ENCODE peak calls at places on chromosomes 7 and 10, in four cellular contexts. Y, O, A and I are unnamed samples.

GRCh38 chr7:36723951-36724664 is at the start of gene AOAH:
- DNase-seq in A (peak; percentile 68), O (peak; percentile 93), Y (no peak), I (peak; percentile 83)

GRCh38 chr10:80585812-80586211 is 48.1 kb downstream of the SH2D4B start:
- DNase-seq in A (no peak), O (no peak), Y (no peak), I (no peak)

GRCh38 chr10:17527530-17528146 is 73.2 kb upstream of the ST8SIA6 start:
- DNase-seq in A (no peak), O (no peak), Y (no peak), I (no peak)

GRCh38 chr7:73555411-73555982 is 2.0 kb downstream of the BCL7B start:
- DNase-seq in Y (no peak), A (no peak), O (no peak), I (no peak)

GRCh38 chr10:103168436-103168835 is 24.6 kb downstream of the NT5C2 start:
- DNase-seq in A (no peak), Y (no peak), O (no peak), I (no peak)

GRCh38 chr7:24718431-24718831 is 38.8 kb downstream of the GSDME start:
- DNase-seq in O (no peak), Y (no peak), A (no peak), I (no peak)

GRCh38 chr7:150668472-150668911 is 17.0 kb upstream of the GIMAP2 start:
- DNase-seq in O (peak; percentile 93), Y (no peak), A (peak; percentile 57), I (peak; percentile 83)

GRCh38 chr10:96334888-96335526 is 23.8 kb downstream of the OPALIN start:
- DNase-seq in O (no peak), A (no peak), Y (no peak), I (no peak)

GRCh38 chr7:104940023-104940710 is 73.8 kb upstream of the KMT2E start:
- DNase-seq in Y (no peak), O (peak; percentile 22), A (no peak), I (no peak)

GRCh38 chr7:28698744-28699291 is 259.3 kb downstream of the TRIL start:
- DNase-seq in O (no peak), Y (no peak), A (no peak), I (no peak)

GRCh38 chr10:59624951-59625350 is 84.7 kb downstream of the SLC16A9 start:
- DNase-seq in O (no peak), Y (no peak), A (no peak), I (no peak)

GRCh38 chr10:79244068-79244442 is 103.2 kb upstream of the PPIF start:
- DNase-seq in O (no peak), Y (no peak), A (no peak), I (peak; percentile 29)

GRCh38 chr7:141118809-141119586 is 45.1 kb downstream of the TMEM178B start:
- DNase-seq in A (no peak), O (no peak), Y (no peak), I (no peak)

GRCh38 chr7:149733131-149733531 is 40.3 kb downstream of the ZNF467 start:
- DNase-seq in A (no peak), Y (no peak), O (no peak), I (no peak)

GRCh38 chr7:112020800-112021199 is 185.4 kb downstream of the DOCK4 start:
- DNase-seq in Y (no peak), O (no peak), A (no peak), I (no peak)

GRCh38 chr10:32205666-32206065 is 141.3 kb downstream of the EPC1 start:
- DNase-seq in A (no peak), O (no peak), Y (no peak), I (no peak)

GRCh38 chr7:30799976-30800661 is 28.9 kb downstream of the MINDY4 start:
- DNase-seq in O (no peak), A (no peak), Y (no peak), I (no peak)

GRCh38 chr7:100080895-100081534 is 508 bp downstream of the ZNF3 start:
- DNase-seq in Y (no peak), O (no peak), A (no peak), I (no peak)

GRCh38 chr10:103734731-103735130 is 120.6 kb downstream of the SH3PXD2A start:
- DNase-seq in Y (no peak), A (no peak), O (no peak), I (no peak)

GRCh38 chr7:108079291-108080057 is 50.7 kb downstream of the LAMB4 start:
- DNase-seq in Y (no peak), O (no peak), A (no peak), I (no peak)

GRCh38 chr10:109504401-109504800 is 418.9 kb downstream of the XPNPEP1 start:
- DNase-seq in O (no peak), Y (peak; percentile 5), A (no peak), I (no peak)